ENCODE peak calls at places on chromosomes 3 and 15, in ten cellular contexts. S is small intestine; Q is IMR-90; O is vagina; I is CD8-positive, alpha-beta memory T cell; L is GM23248; W is stomach; F is spleen; P is left ventricle myocardium inferior; N is psoas muscle. G is an unnamed sample.

GRCh38 chr3:13769422-13769821 is 110.4 kb downstream of the WNT7A start:
- DNase-seq in S (no peak), Q (no peak), O (no peak), I (no peak), L (no peak), W (peak; percentile 13), F (no peak), P (no peak), N (no peak), G (no peak)

GRCh38 chr3:25655659-25656058 is 9.0 kb downstream of the TOP2B start:
- DNase-seq in S (no peak), Q (no peak), O (no peak), I (no peak), L (no peak), W (no peak), F (no peak), P (no peak), N (no peak), G (no peak)

GRCh38 chr15:25680659-25680970 is 182.5 kb downstream of the ATP10A start:
- DNase-seq in S (no peak), Q (no peak), O (no peak), I (no peak), L (no peak), W (no peak), F (no peak), P (no peak), N (no peak), G (no peak)

GRCh38 chr3:119893769-119894168 is 111.9 kb downstream of the NR1I2 start:
- DNase-seq in S (no peak), Q (no peak), O (no peak), I (no peak), L (no peak), W (no peak), F (no peak), P (no peak), N (no peak), G (no peak)

GRCh38 chr15:36661042-36661441 is 81.6 kb downstream of the CDIN1 start:
- DNase-seq in S (no peak), Q (no peak), O (no peak), I (no peak), L (no peak), W (no peak), F (no peak), P (no peak), N (no peak), G (no peak)

GRCh38 chr3:181709537-181710279 is 2.0 kb upstream of the SOX2 start:
- DNase-seq in S (peak; percentile 33), Q (peak; percentile 44), O (no peak), I (peak; percentile 40), L (peak; percentile 69), W (peak; percentile 85), F (peak; percentile 86), P (peak; percentile 62), N (peak; percentile 57), G (peak; percentile 25)

GRCh38 chr15:47870300-47870955 is 153.1 kb downstream of the SEMA6D start:
- DNase-seq in S (no peak), Q (no peak), O (no peak), I (no peak), L (no peak), W (no peak), F (no peak), P (no peak), N (no peak), G (no peak)

GRCh38 chr3:19954676-19955075 is 7.8 kb downstream of the RAB5A start:
- DNase-seq in S (no peak), Q (no peak), O (no peak), I (no peak), L (no peak), W (no peak), F (no peak), P (no peak), N (no peak), G (no peak)

GRCh38 chr15:41340189-41340695 is 7.6 kb downstream of the NUSAP1 start:
- DNase-seq in S (peak; percentile 93), Q (no peak), O (no peak), I (no peak), L (no peak), W (no peak), F (no peak), P (no peak), N (no peak), G (no peak)

GRCh38 chr15:91017716-91018115 is 4.7 kb downstream of the VPS33B start:
- DNase-seq in S (no peak), Q (no peak), O (no peak), I (no peak), L (no peak), W (no peak), F (no peak), P (no peak), N (no peak), G (no peak)

GRCh38 chr15:73322665-73323373 is 45.9 kb downstream of the HCN4 start:
- DNase-seq in S (no peak), Q (no peak), O (no peak), I (no peak), L (no peak), W (no peak), F (peak; percentile 47), P (no peak), N (no peak), G (no peak)

GRCh38 chr15:56901931-56902330 is 16.5 kb upstream of the TCF12 start:
- DNase-seq in S (no peak), Q (no peak), O (no peak), I (no peak), L (no peak), W (no peak), F (no peak), P (no peak), N (no peak), G (no peak)
- H3K27ac ChIP-seq in S (no peak overlapping the region), Q (no peak overlapping the region), O (no peak overlapping the region), I (no peak overlapping the region), L (no peak overlapping the region), W (no peak overlapping the region), F (no peak overlapping the region), P (no peak overlapping the region), N (no peak overlapping the region), G (no peak overlapping the region)

GRCh38 chr15:63503739-63504246 is 600 bp upstream of the USP3 start:
- DNase-seq in S (peak; percentile 93), Q (peak; percentile 93), O (peak; percentile 97), I (peak; percentile 93), L (peak; percentile 90), W (peak; percentile 69), F (peak; percentile 94), P (no peak), N (peak; percentile 74), G (no peak)
- H3K27ac ChIP-seq in S (peak overlapping the region; percentile 98), Q (peak overlapping the region; percentile 91), O (peak overlapping the region; percentile 97), I (peak overlapping the region; percentile 96), L (peak overlapping the region; percentile 95), W (peak overlapping the region; percentile 96), F (peak overlapping the region; percentile 100), P (peak overlapping the region; percentile 99), N (peak overlapping the region; percentile 94), G (peak overlapping the region; percentile 92)

DNA sequence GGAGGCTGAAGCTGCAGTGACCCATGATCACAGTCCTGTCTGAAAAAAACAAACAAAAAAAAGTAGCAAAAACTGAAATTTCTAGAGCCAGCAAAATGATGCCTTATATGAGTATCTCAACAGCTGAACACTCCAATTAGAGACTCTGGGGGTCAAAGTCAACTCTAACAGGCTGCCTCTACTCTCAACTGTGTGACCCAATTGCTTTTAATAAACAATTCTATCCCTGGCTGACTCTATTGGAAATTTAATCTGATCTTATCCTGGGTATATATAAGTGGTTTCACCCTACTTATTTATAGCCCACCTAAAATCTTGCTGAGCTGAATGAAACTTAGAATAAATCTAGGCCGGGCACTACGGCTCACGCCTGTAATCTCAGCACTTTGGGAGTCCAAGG is 29.0 kb downstream of the SMARCC1 start:
- DNase-seq in S (no peak), Q (no peak), O (no peak), I (no peak), L (no peak), W (no peak), F (no peak), P (no peak), N (no peak), G (no peak)
- H3K27ac ChIP-seq in S (no peak overlapping the region), Q (no peak overlapping the region), O (no peak overlapping the region), I (no peak overlapping the region), L (no peak overlapping the region), W (no peak overlapping the region), F (no peak overlapping the region), P (no peak overlapping the region), N (peak overlapping the region; percentile 74), G (no peak overlapping the region)

GRCh38 chr15:70566989-70567388 is 196.4 kb downstream of the UACA start:
- DNase-seq in S (no peak), Q (no peak), O (no peak), I (no peak), L (no peak), W (no peak), F (no peak), P (no peak), N (no peak), G (no peak)
- H3K27ac ChIP-seq in S (no peak overlapping the region), Q (no peak overlapping the region), O (no peak overlapping the region), I (no peak overlapping the region), L (no peak overlapping the region), W (no peak overlapping the region), F (no peak overlapping the region), P (no peak overlapping the region), N (no peak overlapping the region), G (no peak overlapping the region)